ENCODE peak calls at places on chromosomes 7 and 10, in eight cellular contexts. A is right cardiac atrium; R is IMR-90; Y is vagina; H is fibroblast of lung; G is esophagus squamous epithelium; B is CD8-positive, alpha-beta memory T cell; T is neuronal stem cell. W is an unnamed sample. For H3K4me1, the result is how much of the 10 kb centered on the place peaks cover.

GRCh38 chr7:24701232-24701898 is 55.9 kb downstream of the GSDME start:
- DNase-seq in A (no peak), T (no peak), R (peak), G (no peak), B (no peak), Y (no peak), H (peak), W (no peak)

GRCh38 chr10:32056136-32057040 is at the start of gene KIF5B:
- DNase-seq in H (peak), T (peak), A (peak), Y (no peak), R (peak), B (peak), G (peak), W (peak)

GRCh38 chr10:133342942-133343341 is 4.2 kb upstream of the PRAP1 start:
- DNase-seq in H (no peak), R (no peak), G (no peak), Y (no peak), A (no peak), B (no peak), T (no peak), W (no peak)

GRCh38 chr7:107179326-107180163 is 10.7 kb downstream of the HBP1 start:
- DNase-seq in G (no peak), R (peak), T (no peak), A (no peak), H (peak), B (no peak), Y (no peak), W (no peak)

GRCh38 chr10:105656880-105657279 is 1015.8 kb downstream of the SORCS3 start:
- DNase-seq in T (peak), G (no peak), A (no peak), H (no peak), R (no peak), B (no peak), Y (no peak), W (no peak)

GRCh38 chr10:59675812-59676211 is 33.8 kb downstream of the SLC16A9 start:
- DNase-seq in B (no peak), Y (no peak), H (no peak), G (no peak), R (no peak), A (no peak), T (no peak), W (no peak)

GRCh38 chr10:79057481-79058275 is 11.1 kb upstream of the ZMIZ1 start:
- DNase-seq in G (no peak), H (no peak), T (no peak), R (no peak), Y (no peak), B (no peak), A (no peak), W (peak)

GRCh38 chr10:19946791-19947190 is 130.6 kb downstream of the PLXDC2 start:
- DNase-seq in H (no peak), B (no peak), Y (no peak), G (no peak), A (no peak), R (no peak), T (no peak), W (no peak)

GRCh38 chr10:114518401-114519305 is 114.4 kb upstream of the AFAP1L2 start:
- DNase-seq in R (peak), T (no peak), A (no peak), B (no peak), H (no peak), G (no peak), Y (no peak), W (no peak)

GRCh38 chr10:132096223-132096622 is 30.5 kb downstream of the JAKMIP3 start:
- DNase-seq in Y (no peak), H (peak), A (no peak), R (peak), G (no peak), B (no peak), T (no peak), W (no peak)

GRCh38 chr10:105681051-105681450 is 1040.0 kb downstream of the SORCS3 start:
- DNase-seq in T (no peak), R (no peak), G (no peak), A (no peak), H (peak), B (no peak), Y (no peak), W (peak)

GRCh38 chr7:119943932-119944600 is 328.9 kb upstream of the KCND2 start:
- DNase-seq in R (no peak), T (no peak), Y (no peak), G (no peak), H (no peak), B (no peak), A (no peak), W (no peak)

GRCh38 chr10:129105266-129105665 is 361.8 kb upstream of the MGMT start:
- DNase-seq in B (no peak), G (no peak), A (no peak), R (peak), Y (no peak), T (no peak), H (peak), W (no peak)

GRCh38 chr10:79084012-79084971 is 15.5 kb downstream of the ZMIZ1 start:
- DNase-seq in T (no peak), Y (no peak), R (peak), G (peak), B (no peak), A (peak), H (peak), W (peak)

GRCh38 chr10:14821635-14822375 is 16.0 kb downstream of the CDNF start:
- DNase-seq in H (no peak), B (no peak), G (no peak), A (no peak), R (no peak), T (no peak), Y (no peak), W (no peak)

GRCh38 chr7:22696672-22697071 is 30.3 kb upstream of the IL6 start:
- DNase-seq in H (peak), Y (no peak), R (peak), A (no peak), B (no peak), T (no peak), G (no peak), W (no peak)

GRCh38 chr7:22697897-22698645 is 28.9 kb upstream of the IL6 start:
- DNase-seq in A (no peak), G (no peak), R (no peak), H (no peak), T (no peak), B (no peak), Y (no peak), W (no peak)

GRCh38 chr7:22697322-22697859 is 29.6 kb upstream of the IL6 start:
- DNase-seq in A (no peak), R (no peak), T (no peak), B (no peak), Y (no peak), G (no peak), H (no peak), W (no peak)

GRCh38 chr7:22700559-22701002 is 26.4 kb upstream of the IL6 start:
- DNase-seq in T (no peak), R (peak), Y (no peak), H (peak), A (no peak), B (no peak), G (no peak), W (no peak)

DNA sequence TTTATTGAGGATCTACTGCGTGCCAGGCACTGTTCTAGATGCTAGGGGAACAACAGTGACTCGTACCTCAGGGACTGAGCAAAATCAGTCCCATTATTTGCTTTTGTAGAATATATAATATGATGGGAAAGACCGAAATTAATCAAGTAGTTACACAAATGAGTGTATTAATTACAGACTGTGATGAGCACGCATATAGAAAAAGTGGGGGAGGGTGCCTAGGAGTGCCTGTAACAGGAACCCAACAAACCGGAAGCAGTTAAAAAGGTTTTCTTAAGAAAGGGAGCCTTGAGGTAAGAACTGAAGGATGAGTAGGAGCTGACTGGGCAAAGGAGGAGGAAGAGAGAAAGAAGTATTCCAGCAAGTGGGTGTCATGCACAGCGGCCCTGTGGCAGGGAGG is 28.2 kb upstream of the IL6 start:
- DNase-seq in R (no peak), T (no peak), G (no peak), B (no peak), A (no peak), H (no peak), Y (no peak), W (no peak)
- H3K4me1 ChIP-seq in R (under half), T (under half), G (under half), B (under half), A (under half), H (under half), Y (under half), W (under half)

GRCh38 chr7:75840029-75840428 is 26.4 kb upstream of the CCL24 start:
- DNase-seq in R (no peak), T (no peak), G (no peak), B (no peak), A (no peak), H (no peak), Y (no peak), W (no peak)

GRCh38 chr7:75843470-75844116 is 30.0 kb upstream of the CCL24 start:
- DNase-seq in Y (no peak), T (no peak), A (no peak), G (no peak), R (no peak), H (no peak), B (no peak), W (no peak)

GRCh38 chr7:75847707-75848106 is 31.1 kb upstream of the RHBDD2 start:
- DNase-seq in Y (no peak), T (no peak), A (no peak), G (no peak), H (no peak), B (no peak), R (no peak), W (no peak)

GRCh38 chr7:75844158-75844557 is 30.6 kb upstream of the CCL24 start:
- DNase-seq in B (no peak), G (no peak), Y (no peak), H (no peak), R (no peak), T (no peak), A (no peak), W (no peak)

DNA sequence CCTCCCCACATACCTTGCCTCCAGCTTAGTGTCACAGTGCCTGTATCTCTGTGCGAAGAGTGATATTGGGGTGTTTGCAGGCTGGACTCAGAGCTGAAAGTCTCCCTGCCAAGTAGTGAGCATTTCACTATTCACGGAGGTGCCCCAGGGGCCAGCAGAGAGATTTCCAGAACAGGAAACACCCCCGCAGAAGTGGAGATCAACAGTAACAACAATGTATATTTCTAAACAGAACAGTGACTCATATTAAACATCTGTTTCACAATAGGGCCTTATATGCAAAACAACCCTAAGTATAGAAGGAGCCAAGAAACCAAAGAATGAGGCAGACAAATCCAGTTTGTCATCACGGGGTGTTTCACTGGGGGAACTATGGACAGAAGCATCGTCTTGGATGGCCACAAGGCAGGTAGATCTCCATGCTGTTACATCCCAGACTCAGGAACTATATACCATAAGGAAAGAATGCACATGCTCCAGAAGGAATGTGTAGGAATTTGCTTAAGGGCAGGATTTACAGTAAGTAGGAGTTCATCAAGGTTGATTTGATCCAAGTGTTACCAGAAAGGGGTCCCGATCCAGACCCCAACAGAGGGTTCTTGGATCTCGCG is 29.3 kb upstream of the CCL24 start:
- DNase-seq in G (no peak), T (no peak), H (peak), Y (no peak), R (peak), B (no peak), A (no peak), W (no peak)
- H3K27ac ChIP-seq in G (peak), T (no peak), H (peak), Y (peak), R (peak), B (peak), A (peak), W (peak)

GRCh38 chr7:141975806-141976523 is 2.4 kb upstream of the TAS2R38 start:
- DNase-seq in Y (no peak), A (peak), H (peak), G (no peak), T (peak), B (peak), R (no peak), W (peak)
- H3K4me3 ChIP-seq in Y (no peak), A (peak), H (no peak), G (no peak), T (no peak), B (peak), R (no peak), W (peak)

GRCh38 chr10:113001599-113002448 is 51.8 kb downstream of the TCF7L2 start:
- DNase-seq in B (no peak), T (no peak), G (no peak), A (no peak), H (no peak), R (no peak), Y (no peak), W (no peak)

GRCh38 chr10:113004219-113004618 is 54.2 kb downstream of the TCF7L2 start:
- DNase-seq in B (no peak), H (no peak), R (no peak), Y (no peak), G (no peak), T (no peak), A (no peak), W (no peak)

GRCh38 chr10:113003032-113003431 is 53.0 kb downstream of the TCF7L2 start:
- DNase-seq in G (no peak), B (no peak), A (no peak), R (no peak), Y (no peak), H (no peak), T (no peak), W (no peak)

GRCh38 chr10:113000876-113001598 is 51.0 kb downstream of the TCF7L2 start:
- DNase-seq in B (no peak), R (no peak), A (no peak), H (no peak), G (no peak), Y (no peak), T (no peak), W (peak)

DNA sequence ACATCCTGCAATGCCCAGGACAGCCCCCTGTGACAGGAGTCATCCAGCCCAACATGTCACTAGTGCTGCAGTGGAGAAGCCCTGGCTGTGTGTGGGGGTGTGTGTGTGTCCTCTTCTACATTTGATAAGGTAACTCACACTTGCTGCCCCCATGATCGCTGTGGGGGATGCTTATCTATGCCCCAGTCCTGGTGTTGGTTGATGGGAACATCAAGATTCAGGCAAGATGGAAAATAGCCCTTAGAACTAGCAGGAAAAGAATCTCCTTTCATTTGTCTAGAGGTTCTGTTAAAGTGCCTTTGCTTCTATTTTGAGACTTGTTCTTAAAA is 52.4 kb downstream of the TCF7L2 start:
- DNase-seq in T (no peak), A (no peak), B (no peak), R (no peak), G (no peak), Y (no peak), H (no peak), W (no peak)
- H3K4me1 ChIP-seq in T (under half), A (under half), B (under half), R (under half), G (under half), Y (half or more), H (under half), W (half or more)